ENCODE peak calls at places on chromosome 19, in four cellular contexts. B, Q, H and F are unnamed samples.

GRCh38 chr19:46192990-46193650 is 36.4 kb upstream of the IGFL1 start:
- DNase-seq in B (peak), Q (no peak), H (peak), F (peak)

GRCh38 chr19:6087074-6087506 is 23.2 kb downstream of the RFX2 start:
- DNase-seq in B (peak), Q (no peak), H (peak), F (no peak)

GRCh38 chr19:31177230-31177629 is 172.0 kb downstream of the TSHZ3 start:
- DNase-seq in B (no peak), Q (peak), H (no peak), F (no peak)

GRCh38 chr19:38062959-38063786 is 156.2 kb downstream of the SIPA1L3 start:
- DNase-seq in B (peak), Q (no peak), H (no peak), F (no peak)

GRCh38 chr19:11435833-11436313 is 438 bp downstream of the PRKCSH start:
- DNase-seq in B (peak), Q (no peak), H (peak), F (peak)

GRCh38 chr19:37867831-37868230 is 38.6 kb downstream of the WDR87 start:
- DNase-seq in B (peak), Q (no peak), H (no peak), F (peak)

GRCh38 chr19:18807861-18808331 is 16.8 kb upstream of the COMP start:
- DNase-seq in B (no peak), Q (peak), H (no peak), F (no peak)

GRCh38 chr19:31505596-31505910 is 156.3 kb upstream of the TSHZ3 start:
- DNase-seq in B (no peak), Q (no peak), H (no peak), F (no peak)

GRCh38 chr19:49425922-49426592 is 869 bp downstream of the GFY start:
- DNase-seq in B (no peak), Q (no peak), H (no peak), F (peak)

GRCh38 chr19:3570619-3571018 is 2.1 kb upstream of the HMG20B start:
- DNase-seq in B (no peak), Q (peak), H (no peak), F (no peak)

GRCh38 chr19:55646889-55647731 is 902 bp upstream of the CCDC106 start:
- DNase-seq in B (no peak), Q (peak), H (peak), F (peak)

GRCh38 chr19:18999896-19000620 is 33.3 kb downstream of the SUGP2 start:
- DNase-seq in B (no peak), Q (no peak), H (no peak), F (no peak)

GRCh38 chr19:35755550-35756371 is 1.1 kb downstream of the HSPB6 start:
- DNase-seq in B (no peak), Q (peak), H (no peak), F (no peak)

GRCh38 chr19:38922482-38922881 is 8.1 kb downstream of the SARS2 start:
- DNase-seq in B (no peak), Q (no peak), H (no peak), F (no peak)

GRCh38 chr19:9139609-9140158 is 513 bp upstream of the ZNF317 start:
- DNase-seq in B (peak), Q (no peak), H (no peak), F (no peak)

GRCh38 chr19:11446652-11447301 is 11.3 kb downstream of the PRKCSH start:
- DNase-seq in B (no peak), Q (peak), H (no peak), F (peak)

GRCh38 chr19:48751835-48752510 is 468 bp downstream of the FUT1 start:
- DNase-seq in B (no peak), Q (peak), H (no peak), F (peak)

GRCh38 chr19:49956113-49956491 is 4.9 kb downstream of the SIGLEC11 start:
- DNase-seq in B (no peak), Q (no peak), H (no peak), F (no peak)

GRCh38 chr19:51357952-51358351 is 8.2 kb downstream of the ETFB start:
- DNase-seq in B (no peak), Q (peak), H (no peak), F (no peak)

GRCh38 chr19:4662020-4662695 is 8.0 kb downstream of the MYDGF start:
- DNase-seq in B (no peak), Q (no peak), H (no peak), F (no peak)